ENCODE peak calls at places on chromosome 7, in ten cellular contexts. P is psoas muscle; V is CD8-positive, alpha-beta T cell; T is AG04450; A is cardiac fibroblast; L is HFF-Myc; U is choroid plexus epithelial cell; Q is fibroblast of lung; B is heart left ventricle; I is lower lobe of right lung. H is an unnamed sample.

GRCh38 chr7:102434039-102434481 is 685 bp downstream of the ORAI2 start:
- DNase-seq in U (peak; percentile 62), A (peak; percentile 44), V (peak; percentile 26), B (no peak), T (no peak), P (no peak), Q (no peak), I (no peak), L (no peak), H (no peak)

GRCh38 chr7:105298439-105298894 is 90.3 kb downstream of the SRPK2 start:
- DNase-seq in T (no peak), L (no peak), U (no peak), P (no peak), B (no peak), A (no peak), I (no peak), V (no peak), Q (no peak), H (no peak)

GRCh38 chr7:90216771-90217170 is 5.2 kb downstream of the STEAP2 start:
- DNase-seq in B (no peak), A (no peak), T (no peak), P (no peak), I (no peak), L (no peak), V (no peak), Q (no peak), U (no peak), H (no peak)

GRCh38 chr7:38160003-38160571 is 18.0 kb upstream of the STARD3NL start:
- DNase-seq in U (no peak), V (no peak), A (no peak), Q (no peak), T (no peak), L (no peak), P (no peak), I (no peak), B (no peak), H (no peak)

GRCh38 chr7:27204851-27205322 is 5.0 kb upstream of the HOXA13 start:
- DNase-seq in A (no peak), P (no peak), V (no peak), T (no peak), L (no peak), B (no peak), Q (no peak), I (no peak), U (no peak), H (no peak)

GRCh38 chr7:100122067-100122466 is 2.6 kb downstream of the CNPY4 start:
- DNase-seq in T (no peak), Q (no peak), A (no peak), L (no peak), P (no peak), I (no peak), B (no peak), V (no peak), U (no peak), H (no peak)

GRCh38 chr7:103574536-103574935 is 128.5 kb upstream of the SLC26A5 start:
- DNase-seq in I (no peak), V (no peak), Q (no peak), A (no peak), U (no peak), L (no peak), P (no peak), T (no peak), B (no peak), H (no peak)

GRCh38 chr7:51081270-51081890 is 235.2 kb downstream of the COBL start:
- DNase-seq in U (no peak), L (no peak), B (no peak), T (no peak), P (no peak), A (no peak), I (no peak), Q (no peak), V (no peak), H (no peak)

GRCh38 chr7:30175171-30175570 is 40.4 kb downstream of the MTURN start:
- DNase-seq in L (no peak), Q (no peak), A (no peak), V (no peak), B (no peak), T (no peak), I (no peak), P (no peak), U (peak; percentile 5), H (no peak)

GRCh38 chr7:99579956-99580777 is 17.9 kb upstream of the TMEM225B start:
- DNase-seq in I (no peak), V (peak; percentile 74), U (peak; percentile 36), P (peak; percentile 63), T (no peak), Q (peak; percentile 40), L (no peak), B (peak; percentile 71), A (peak; percentile 26), H (no peak)

GRCh38 chr7:47301078-47301477 is 280.8 kb downstream of the TNS3 start:
- DNase-seq in T (no peak), A (no peak), L (no peak), V (no peak), I (no peak), P (no peak), Q (no peak), U (no peak), B (no peak), H (no peak)

GRCh38 chr7:50621932-50622587 is 56.9 kb upstream of the DDC start:
- DNase-seq in T (no peak), I (no peak), L (no peak), A (no peak), P (no peak), U (no peak), V (no peak), B (peak; percentile 59), Q (no peak), H (no peak)

GRCh38 chr7:29078286-29078685 is 68.1 kb downstream of the CPVL start:
- DNase-seq in B (no peak), U (no peak), T (no peak), L (no peak), I (no peak), V (no peak), P (no peak), A (no peak), Q (peak; percentile 11), H (no peak)

GRCh38 chr7:107029061-107029763 is 15.3 kb upstream of the PRKAR2B start:
- DNase-seq in P (no peak), L (no peak), T (no peak), Q (no peak), I (no peak), A (peak; percentile 35), V (no peak), U (peak; percentile 34), B (no peak), H (no peak)

GRCh38 chr7:20504060-20504459 is 111.4 kb upstream of the ABCB5 start:
- DNase-seq in Q (no peak), B (no peak), P (no peak), A (no peak), V (no peak), L (no peak), U (no peak), T (no peak), I (no peak), H (no peak)

GRCh38 chr7:112290065-112290464 is 83.6 kb downstream of the ZNF277 start:
- DNase-seq in I (no peak), P (no peak), U (peak; percentile 64), T (no peak), A (peak; percentile 56), V (no peak), B (no peak), Q (peak; percentile 77), L (no peak), H (no peak)

GRCh38 chr7:37062019-37062418 is 337.7 kb upstream of the AOAH start:
- DNase-seq in V (no peak), P (no peak), T (no peak), I (no peak), U (no peak), L (no peak), Q (peak; percentile 20), B (no peak), A (no peak), H (no peak)

GRCh38 chr7:114825423-114825951 is 96.4 kb upstream of the MDFIC start:
- DNase-seq in V (no peak), Q (no peak), U (no peak), P (no peak), I (no peak), T (no peak), L (no peak), A (no peak), B (no peak), H (no peak)
- TF ChIP-seq CTCF in V (no peak), Q (no peak), U (peak; percentile 21), P (no peak), I (no peak), T (no peak), L (peak; percentile 2), A (no peak), B (no peak), H (no peak)

GRCh38 chr7:140526214-140526613 is 46.9 kb upstream of the MKRN1 start:
- DNase-seq in I (no peak), V (no peak), P (no peak), A (no peak), L (no peak), U (no peak), B (no peak), T (no peak), Q (no peak), H (no peak)
- H3K4me3 ChIP-seq in I (no peak overlapping the region), V (no peak overlapping the region), P (no peak overlapping the region), A (no peak overlapping the region), L (no peak overlapping the region), U (no peak overlapping the region), B (no peak overlapping the region), T (no peak overlapping the region), Q (no peak overlapping the region), H (no peak overlapping the region)

DNA sequence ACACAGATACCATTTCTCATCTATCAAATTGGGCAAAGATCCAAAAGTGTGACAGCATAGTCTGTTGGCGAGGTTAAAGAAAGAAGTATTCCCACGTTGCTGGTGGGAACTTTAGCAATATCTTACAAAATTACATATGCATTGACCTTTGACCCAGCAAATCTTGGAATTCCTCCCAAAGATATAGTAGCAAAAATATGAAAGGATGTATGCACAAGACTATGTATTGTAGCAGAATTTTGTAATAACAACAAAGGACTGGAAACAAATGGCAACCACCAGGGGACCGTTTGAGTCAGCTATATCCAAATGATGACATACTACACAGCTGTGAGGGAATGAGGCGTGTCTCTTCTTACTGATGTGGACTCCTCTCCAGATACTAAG is 50.2 kb downstream of the KCNH2 start:
- DNase-seq in P (no peak), L (no peak), I (no peak), U (peak; percentile 28), T (no peak), Q (no peak), A (peak; percentile 58), B (no peak), V (no peak), H (no peak)
- TF ChIP-seq CTCF in P (no peak), L (no peak), I (no peak), U (no peak), T (no peak), Q (peak; percentile 3), A (peak; percentile 7), B (no peak), V (no peak), H (no peak)

DNA sequence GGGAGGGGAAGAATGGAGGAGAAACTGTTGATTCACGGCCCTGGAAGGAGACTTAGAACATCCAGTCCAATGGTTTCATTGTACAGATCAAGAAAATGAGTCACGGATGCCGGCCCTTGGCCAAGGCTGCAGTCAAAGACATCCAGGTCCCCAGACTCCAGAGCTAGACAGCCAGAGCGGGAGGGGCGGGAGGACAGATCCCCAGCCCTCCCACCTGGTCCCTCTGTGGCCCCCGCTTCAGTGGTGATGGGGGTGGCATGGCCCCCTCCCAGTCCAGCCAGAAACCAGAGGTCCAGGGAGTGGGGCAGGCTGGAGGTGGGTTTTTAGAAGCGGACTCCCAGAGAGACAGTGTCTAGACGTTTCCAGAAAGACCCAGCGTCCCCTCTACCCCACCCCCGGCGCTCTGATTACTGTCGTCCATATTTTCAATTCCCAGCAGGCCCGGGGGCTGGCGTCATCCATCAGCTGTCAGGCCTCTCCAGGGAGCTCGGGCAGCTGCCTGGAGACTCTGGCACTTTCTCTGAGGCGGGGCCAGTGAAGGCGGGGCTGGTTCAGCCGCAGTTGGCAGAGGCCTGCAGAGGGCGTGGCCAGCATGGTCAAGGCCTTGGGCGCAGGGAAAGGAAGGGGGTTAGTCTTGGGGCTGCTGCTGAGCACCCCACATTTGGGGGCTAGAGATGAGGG is 8.0 kb upstream of the HSPB1 start:
- DNase-seq in B (peak; percentile 97), Q (peak; percentile 97), I (peak; percentile 96), L (peak; percentile 72), U (peak; percentile 95), T (peak; percentile 83), A (peak; percentile 99), V (no peak), P (peak; percentile 99), H (peak; percentile 75)
- H3K4me3 ChIP-seq in B (peak overlapping the region; percentile 38), Q (peak overlapping the region; percentile 35), I (peak overlapping the region; percentile 37), L (peak overlapping the region; percentile 25), U (peak overlapping the region; percentile 40), T (peak overlapping the region; percentile 52), A (peak overlapping the region; percentile 45), V (no peak overlapping the region), P (peak overlapping the region; percentile 64), H (peak overlapping the region; percentile 52)